ENCODE peak calls at places on chromosomes 13 and 19, in four cellular contexts. I is heart right ventricle, Q is gastrocnemius medialis, H is HCT116. Z is an unnamed sample. For H3K4me1, the result is how much of the 10 kb centered on the place peaks cover.

GRCh38 chr19:37964109-37964508 is 57.1 kb downstream of the SIPA1L3 start:
- ATAC-seq in I (no peak), Q (no peak), H (no peak), Z (no peak)

GRCh38 chr19:44714597-44715169 is 15.7 kb downstream of the CEACAM16 start:
- ATAC-seq in I (no peak), Q (no peak), H (no peak), Z (no peak)

GRCh38 chr19:47860602-47861297 is 1.7 kb downstream of the TPRX2 start:
- ATAC-seq in I (no peak), Q (no peak), H (no peak), Z (no peak)

GRCh38 chr19:590396-590745 is 690 bp downstream of the HCN2 start:
- ATAC-seq in I (no peak), Q (no peak), H (no peak), Z (no peak)

GRCh38 chr19:5452594-5453565 is 2.3 kb upstream of the ZNRF4 start:
- ATAC-seq in I (no peak), Q (no peak), H (peak), Z (no peak)

GRCh38 chr13:26895081-26895807 is 134.7 kb upstream of the GPR12 start:
- ATAC-seq in I (no peak), Q (no peak), H (no peak), Z (no peak)

GRCh38 chr19:44757057-44757734 is 8.7 kb downstream of the BCL3 start:
- ATAC-seq in I (peak), Q (peak), H (no peak), Z (peak)

GRCh38 chr13:64847767-64848166 is 2382.4 kb downstream of the PCDH9 start:
- ATAC-seq in I (no peak), Q (no peak), H (no peak), Z (no peak)

GRCh38 chr13:46341112-46341711 is 45.8 kb downstream of the RUBCNL start:
- ATAC-seq in I (peak), Q (no peak), H (no peak), Z (peak)

DNA sequence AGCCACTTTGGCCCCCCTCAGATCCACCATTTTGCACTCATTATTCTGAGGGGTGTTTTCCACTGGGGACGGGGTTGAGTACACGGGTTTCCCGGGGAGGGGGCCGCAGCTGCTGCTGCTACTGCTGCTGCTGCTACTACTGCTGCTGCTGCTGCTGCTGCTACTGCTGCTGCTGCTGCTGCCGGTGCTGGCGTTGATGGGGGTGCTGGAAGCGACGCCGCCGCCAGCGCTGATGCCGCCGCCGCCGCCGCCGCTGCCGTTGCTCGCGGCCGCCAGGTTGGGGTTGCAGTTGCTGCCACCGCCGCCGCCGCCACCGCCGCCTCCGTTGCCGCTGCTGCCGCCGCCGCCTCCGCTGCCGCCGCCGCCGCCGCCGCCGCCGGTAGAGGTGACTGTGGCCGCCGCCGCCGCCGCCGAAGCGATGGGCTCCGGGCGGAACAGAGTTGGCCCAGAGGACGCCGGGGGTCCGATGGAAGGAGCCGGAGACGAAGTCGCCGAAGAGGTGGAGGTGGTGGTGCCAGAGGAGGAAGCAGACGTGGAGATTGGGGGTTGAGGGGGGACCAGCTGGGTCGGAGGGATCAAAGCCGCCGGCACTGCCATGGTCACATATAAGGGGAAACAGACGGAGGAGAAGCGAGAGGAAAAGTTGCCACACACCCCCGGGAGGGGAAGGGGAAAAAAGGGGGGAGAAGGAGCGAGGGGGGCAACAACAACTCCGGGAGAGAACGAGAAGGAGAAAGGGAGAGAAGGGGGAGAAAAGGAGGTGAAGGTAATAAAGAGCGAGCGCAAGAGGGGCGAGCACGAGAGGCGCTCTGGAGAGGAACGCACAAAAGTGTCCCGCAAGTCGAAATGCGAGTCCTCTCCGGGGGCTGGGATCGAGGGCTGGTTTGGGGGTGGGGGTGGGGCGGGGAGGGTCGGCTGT is 572 bp downstream of the DACH1 start:
- ATAC-seq in I (peak), Q (peak), H (no peak), Z (peak)
- H3K27ac ChIP-seq in I (peak), Q (peak), H (no peak), Z (no peak)

DNA sequence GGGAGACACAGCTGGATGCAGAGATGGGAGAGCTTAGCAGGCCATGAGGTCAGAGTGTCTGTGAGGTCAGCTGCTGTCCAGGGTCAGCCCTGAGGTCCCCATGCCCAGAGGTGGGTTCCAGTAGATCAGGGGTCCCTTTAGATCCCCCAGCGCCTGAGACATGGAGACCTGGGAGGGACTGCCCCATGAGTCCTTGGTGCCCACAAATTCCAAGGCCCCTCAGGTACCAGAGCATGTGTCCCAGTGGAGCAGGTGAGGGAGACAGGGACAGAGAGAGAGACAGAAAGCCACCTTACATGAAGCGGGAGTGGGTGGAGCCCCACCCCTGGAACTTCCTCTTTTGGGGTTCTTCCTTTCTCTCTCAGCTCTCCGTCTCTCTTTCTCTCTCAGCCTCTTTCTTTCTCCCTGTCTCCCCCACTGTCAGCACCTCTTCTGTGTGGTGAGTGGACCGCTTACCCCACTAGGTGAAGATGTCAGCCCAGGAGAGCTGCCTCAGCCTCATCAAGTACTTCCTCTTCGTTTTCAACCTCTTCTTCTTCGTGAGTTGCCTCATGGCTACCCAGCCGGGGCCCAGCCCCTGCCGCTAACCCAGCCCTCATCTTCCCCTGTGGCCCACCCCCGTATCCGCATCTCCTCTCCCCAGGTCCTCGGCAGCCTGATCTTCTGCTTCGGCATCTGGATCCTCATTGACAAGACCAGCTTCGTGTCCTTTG is at the start of gene CD37:
- ATAC-seq in I (no peak), Q (no peak), H (no peak), Z (no peak)
- H3K4me1 ChIP-seq in I (under half), Q (under half), H (under half), Z (under half)

GRCh38 chr13:100483836-100484381 is 104.7 kb downstream of the GGACT start:
- ATAC-seq in I (no peak), Q (no peak), H (no peak), Z (no peak)
- H3K27ac ChIP-seq in I (no peak), Q (no peak), H (no peak), Z (no peak)

DNA sequence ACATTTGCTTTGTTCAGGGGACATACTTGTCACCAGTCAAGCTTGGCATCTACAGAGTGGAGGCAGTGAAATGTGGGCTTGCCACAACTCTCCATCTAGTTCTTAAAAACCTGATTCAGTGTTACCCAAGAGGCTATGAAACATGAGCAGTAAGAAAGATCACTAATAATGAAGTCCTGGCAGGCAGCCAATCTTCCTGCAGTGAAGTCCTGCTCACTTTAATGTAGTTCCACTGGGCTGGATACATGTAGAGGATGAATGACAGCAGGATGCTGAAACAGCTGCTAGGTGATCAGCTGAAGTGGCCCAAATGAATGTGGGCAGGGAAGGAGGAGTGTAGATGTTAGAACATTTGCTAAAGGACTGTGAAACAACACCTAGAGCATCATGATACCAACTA is 1213.1 kb downstream of the OLFM4 start:
- ATAC-seq in I (no peak), Q (no peak), H (no peak), Z (no peak)
- H3K4me1 ChIP-seq in I (under half), Q (under half), H (under half), Z (under half)

DNA sequence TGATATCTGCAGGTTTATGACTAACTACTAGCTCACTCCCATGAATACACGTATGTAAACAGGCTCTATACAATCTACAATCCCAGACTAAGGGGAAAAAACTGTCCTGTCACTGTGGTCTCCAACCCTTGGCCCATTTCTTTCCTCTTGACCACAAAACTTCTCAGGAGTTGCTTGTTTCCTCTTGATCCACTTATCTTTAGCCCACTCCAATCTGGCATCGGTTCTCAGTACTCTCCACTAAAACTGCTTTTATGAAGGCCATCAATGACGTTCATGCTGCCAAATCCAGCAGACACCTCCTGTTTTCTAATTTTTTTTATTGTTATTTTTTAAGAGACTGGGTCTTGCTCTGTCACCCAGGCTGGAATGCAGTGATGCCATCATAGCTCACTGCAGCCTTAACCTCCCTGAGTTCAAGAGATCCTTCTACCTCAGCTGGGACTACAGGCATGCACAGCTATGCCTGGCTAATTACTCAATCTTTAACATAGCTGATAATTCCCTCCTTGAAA is 31.9 kb upstream of the USPL1 start:
- ATAC-seq in I (no peak), Q (no peak), H (no peak), Z (no peak)
- H3K27ac ChIP-seq in I (no peak), Q (no peak), H (no peak), Z (no peak)

DNA sequence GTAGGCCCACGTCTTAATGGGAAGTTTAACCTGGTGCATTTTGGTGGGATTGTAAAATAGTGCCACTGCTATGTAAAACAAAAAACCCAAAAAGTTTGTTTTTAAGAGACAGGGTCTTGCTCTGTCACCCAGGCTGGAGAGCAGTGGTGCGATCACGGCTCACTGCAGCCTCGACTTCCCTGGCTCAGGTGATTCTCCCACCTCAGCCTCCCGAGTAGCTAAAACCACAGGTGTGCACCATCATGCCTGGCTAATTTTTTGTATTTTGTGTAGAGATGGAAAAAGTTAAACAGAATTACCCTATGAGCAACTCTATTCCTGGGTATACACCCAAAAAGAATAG is 820 bp upstream of the REXO1 start:
- ATAC-seq in I (no peak), Q (no peak), H (no peak), Z (no peak)
- H3K4me1 ChIP-seq in I (under half), Q (under half), H (under half), Z (under half)

Z was measured in gastroesophageal sphincter.